ENCODE peak calls at places on chromosome 11, in five cellular contexts. N is H1, S is K562, W is HepG2, Y is HCT116. E is an unnamed sample. For H3K4me1, the result is how much of the 10 kb centered on the place peaks cover.

GRCh38 chr11:117839234-117839882 is 14.8 kb upstream of the FXYD2 start:
- DNase-seq in N (no peak), S (no peak), W (no peak), Y (no peak), E (no peak)

GRCh38 chr11:128628686-128629085 is 41.3 kb upstream of the ETS1 start:
- DNase-seq in N (no peak), S (no peak), W (no peak), Y (no peak), E (no peak)

GRCh38 chr11:128898580-128899344 is 7.6 kb downstream of the KCNJ5 start:
- DNase-seq in N (no peak), S (no peak), W (no peak), Y (no peak), E (no peak)

GRCh38 chr11:81634483-81634882 is 1099.2 kb downstream of the FAM181B start:
- DNase-seq in N (no peak), S (no peak), W (no peak), Y (no peak), E (no peak)

GRCh38 chr11:116446542-116446941 is 326.2 kb downstream of the BUD13 start:
- DNase-seq in N (no peak), S (no peak), W (no peak), Y (no peak), E (no peak)

GRCh38 chr11:61357233-61357893 is 4.3 kb downstream of the CYB561A3 start:
- DNase-seq in N (no peak), S (no peak), W (no peak), Y (no peak), E (no peak)

GRCh38 chr11:48017105-48017874 is 36.9 kb downstream of the PTPRJ start:
- DNase-seq in N (no peak), S (no peak), W (no peak), Y (no peak), E (no peak)

GRCh38 chr11:134911514-134912180 is 499.6 kb upstream of the B3GAT1 start:
- DNase-seq in N (no peak), S (no peak), W (no peak), Y (no peak), E (no peak)

GRCh38 chr11:134945993-134946392 is 534.0 kb upstream of the B3GAT1 start:
- DNase-seq in N (no peak), S (no peak), W (no peak), Y (no peak), E (no peak)

GRCh38 chr11:27388869-27389268 is 25.9 kb upstream of the CCDC34 start:
- DNase-seq in N (no peak), S (no peak), W (no peak), Y (no peak), E (no peak)

GRCh38 chr11:116400081-116400480 is 372.7 kb downstream of the BUD13 start:
- DNase-seq in N (no peak), S (no peak), W (peak), Y (no peak), E (no peak)

GRCh38 chr11:9095421-9095820 is 4.0 kb upstream of the SCUBE2 start:
- DNase-seq in N (no peak), S (no peak), W (no peak), Y (no peak), E (no peak)

GRCh38 chr11:130523609-130524008 is 75.2 kb downstream of the ADAMTS15 start:
- DNase-seq in N (no peak), S (no peak), W (no peak), Y (no peak), E (no peak)

GRCh38 chr11:78000193-78000592 is 5.7 kb upstream of the INTS4 start:
- DNase-seq in N (no peak), S (peak), W (peak), Y (peak), E (peak)

GRCh38 chr11:119120639-119121007 is 757 bp upstream of the HINFP start:
- DNase-seq in N (no peak), S (no peak), W (no peak), Y (no peak), E (no peak)

GRCh38 chr11:120302001-120302805 is 22.9 kb upstream of the TLCD5 start:
- DNase-seq in N (no peak), S (no peak), W (no peak), Y (no peak), E (no peak)

GRCh38 chr11:132858203-132858602 is 674.1 kb downstream of the OPCML start:
- DNase-seq in N (peak), S (no peak), W (no peak), Y (no peak), E (no peak)

GRCh38 chr11:38046571-38047135 is 1448.6 kb upstream of the RAG2 start:
- DNase-seq in N (no peak), S (no peak), W (no peak), Y (no peak), E (no peak)

GRCh38 chr11:77074626-77075221 is 8.0 kb downstream of the CAPN5 start:
- DNase-seq in N (no peak), S (no peak), W (no peak), Y (no peak), E (no peak)

GRCh38 chr11:101176381-101176780 is 46.8 kb upstream of the PGR start:
- DNase-seq in N (no peak), S (no peak), W (no peak), Y (no peak), E (no peak)

GRCh38 chr11:86069408-86070086 is 663 bp upstream of the PICALM start:
- DNase-seq in N (peak), S (peak), W (peak), Y (peak), E (peak)

GRCh38 chr11:8352090-8352489 is 88.4 kb upstream of the LMO1 start:
- DNase-seq in N (no peak), S (no peak), W (no peak), Y (no peak), E (no peak)

GRCh38 chr11:124481365-124482323 is 36.1 kb upstream of the OR8B8 start:
- DNase-seq in N (no peak), S (peak), W (peak), Y (no peak), E (no peak)

GRCh38 chr11:43905788-43906187 is 25.2 kb downstream of the ALKBH3 start:
- DNase-seq in N (no peak), S (no peak), W (no peak), Y (no peak), E (no peak)

DNA sequence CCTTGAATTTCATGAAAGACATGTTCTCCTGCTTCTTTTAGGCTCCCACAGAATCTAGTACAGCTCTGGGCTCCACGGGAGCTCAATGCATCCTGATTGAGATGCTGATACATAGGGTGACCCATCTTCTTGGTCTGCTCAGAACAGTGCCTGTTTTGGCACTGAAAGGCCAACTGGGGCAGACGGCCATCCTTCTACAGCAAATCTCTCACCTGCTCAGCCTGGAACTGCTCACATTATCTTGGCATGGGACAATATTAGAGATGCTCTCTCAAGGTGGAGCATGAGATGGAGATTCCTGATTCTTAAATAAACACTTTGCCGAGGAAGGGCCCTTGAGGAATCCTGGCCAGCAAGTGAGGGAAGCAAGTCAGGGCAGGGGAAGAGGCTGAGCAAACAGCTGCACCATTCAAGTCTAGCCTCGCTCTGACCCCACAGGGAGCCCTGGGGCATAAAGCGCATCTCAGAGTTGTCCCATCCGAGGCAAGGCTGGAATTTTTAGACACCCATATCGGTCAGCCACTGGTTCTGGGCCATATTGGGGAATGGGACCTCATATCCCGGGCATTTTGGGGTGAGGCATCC is 58.4 kb upstream of the CSNK2A3 start:
- DNase-seq in N (no peak), S (no peak), W (no peak), Y (no peak), E (no peak)
- TF ChIP-seq POLR2AphosphoS5 in N (no peak), S (no peak), W (no peak), Y (no peak), E (no peak)

DNA sequence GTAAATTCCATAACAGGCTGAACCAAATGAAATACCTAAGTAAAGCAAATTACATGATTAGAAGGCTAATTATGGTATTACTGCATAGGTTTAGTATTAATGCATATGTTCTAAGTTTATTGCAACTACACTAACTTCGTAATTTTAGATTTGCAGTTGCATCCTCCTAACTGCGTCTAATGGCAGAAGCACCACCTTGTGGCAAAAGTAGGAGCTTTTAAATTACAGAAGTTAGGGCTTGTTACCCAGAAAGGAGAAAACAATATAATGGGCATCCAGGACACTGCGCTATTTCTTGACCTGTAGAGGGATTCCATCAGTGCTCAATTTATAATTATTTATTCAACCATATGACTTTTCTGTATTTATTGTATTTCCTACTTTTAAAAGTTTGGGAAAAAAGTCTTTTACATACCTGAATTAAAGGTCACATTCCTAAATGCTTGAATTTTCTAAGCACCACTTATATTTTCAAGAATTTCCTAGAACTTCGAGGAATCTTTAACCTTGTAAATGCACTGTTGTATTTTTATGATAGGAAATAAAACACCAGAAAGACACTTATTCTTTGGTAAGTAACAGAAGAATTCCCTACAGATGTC is 16.3 kb upstream of the GPR83 start:
- DNase-seq in N (no peak), S (no peak), W (peak), Y (peak), E (no peak)
- TF ChIP-seq SIN3A in N (no peak), S (no peak), W (no peak), Y (no peak), E (no peak)

GRCh38 chr11:115219378-115219777 is 284.8 kb downstream of the CADM1 start:
- DNase-seq in N (no peak), S (no peak), W (no peak), Y (no peak), E (no peak)
- H3K4me1 ChIP-seq in N (under half), S (under half), W (under half), Y (under half), E (under half)

GRCh38 chr11:114149689-114150407 is 90.3 kb downstream of the ZBTB16 start:
- DNase-seq in N (no peak), S (no peak), W (no peak), Y (no peak), E (no peak)
- TF ChIP-seq POLR2AphosphoS5 in N (no peak), S (no peak), W (no peak), Y (no peak), E (no peak)

GRCh38 chr11:68841718-68842426 is at the start of gene CPT1A:
- DNase-seq in N (no peak), S (peak), W (no peak), Y (no peak), E (no peak)

GRCh38 chr11:68839953-68840641 is 1.6 kb downstream of the CPT1A start:
- DNase-seq in N (no peak), S (peak), W (no peak), Y (no peak), E (no peak)

GRCh38 chr11:68842427-68843051 is 823 bp upstream of the CPT1A start:
- DNase-seq in N (no peak), S (no peak), W (no peak), Y (no peak), E (no peak)

GRCh38 chr11:68839054-68839865 is 2.5 kb downstream of the CPT1A start:
- DNase-seq in N (peak), S (peak), W (peak), Y (peak), E (no peak)

DNA sequence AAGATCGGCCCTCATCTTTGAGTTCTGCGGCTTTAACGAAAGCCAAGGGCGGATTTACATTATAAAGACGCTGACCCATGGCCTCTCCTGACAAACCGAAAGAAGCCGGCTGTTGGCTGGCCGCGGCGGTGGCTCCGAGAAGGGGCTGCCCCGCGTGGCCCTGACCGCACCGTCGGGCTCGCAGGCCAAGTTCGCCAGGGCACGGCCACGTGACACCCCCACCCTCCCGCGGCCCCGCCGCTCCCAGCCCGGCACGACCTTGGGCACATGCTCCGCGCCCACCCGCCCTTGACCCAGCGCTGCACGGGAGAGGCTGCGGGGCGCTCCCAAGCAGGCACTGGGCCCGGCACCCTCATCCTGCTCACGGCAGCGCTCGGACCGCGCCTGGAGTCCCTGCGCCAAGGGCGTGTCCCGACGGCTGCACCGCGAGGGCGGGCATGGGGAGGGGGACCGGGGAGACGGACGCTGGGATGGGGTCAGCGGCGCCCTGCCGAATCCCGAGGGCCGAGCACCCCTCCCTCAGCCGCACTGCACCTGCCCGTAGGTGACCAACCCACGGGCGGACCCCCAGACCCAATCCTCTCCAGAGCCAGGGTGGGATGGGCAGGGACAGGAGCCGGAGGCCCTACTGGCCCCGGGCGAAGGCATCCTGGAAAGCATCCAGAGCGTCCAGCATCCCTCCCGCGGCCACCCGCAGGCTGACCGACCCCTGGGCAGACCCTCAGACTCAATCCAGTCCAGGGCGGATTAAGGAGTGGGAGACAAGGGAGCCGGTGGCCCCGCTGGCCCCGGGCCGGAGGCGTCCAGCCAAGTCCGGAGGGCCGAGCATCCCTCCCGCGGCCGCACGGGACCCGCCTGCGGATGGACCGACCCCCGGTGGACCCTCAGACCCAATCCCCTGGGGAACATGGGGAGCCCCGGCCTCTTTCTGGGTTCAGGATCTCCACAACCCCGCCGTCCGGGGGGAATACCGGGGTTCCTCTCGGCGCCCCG is 759 bp downstream of the CPT1A start:
- DNase-seq in N (no peak), S (peak), W (no peak), Y (no peak), E (no peak)
- TF ChIP-seq SIN3A in N (no peak), S (no peak), W (no peak), Y (no peak), E (peak)

GRCh38 chr11:12693075-12693473 is 18.9 kb downstream of the TEAD1 start:
- DNase-seq in N (no peak), S (no peak), W (no peak), Y (no peak), E (peak)

GRCh38 chr11:12694182-12694531 is 19.9 kb downstream of the TEAD1 start:
- DNase-seq in N (no peak), S (no peak), W (no peak), Y (no peak), E (no peak)

GRCh38 chr11:12691473-12691872 is 17.3 kb downstream of the TEAD1 start:
- DNase-seq in N (no peak), S (no peak), W (peak), Y (no peak), E (no peak)

GRCh38 chr11:12693485-12694181 is 19.4 kb downstream of the TEAD1 start:
- DNase-seq in N (no peak), S (no peak), W (peak), Y (peak), E (peak)

DNA sequence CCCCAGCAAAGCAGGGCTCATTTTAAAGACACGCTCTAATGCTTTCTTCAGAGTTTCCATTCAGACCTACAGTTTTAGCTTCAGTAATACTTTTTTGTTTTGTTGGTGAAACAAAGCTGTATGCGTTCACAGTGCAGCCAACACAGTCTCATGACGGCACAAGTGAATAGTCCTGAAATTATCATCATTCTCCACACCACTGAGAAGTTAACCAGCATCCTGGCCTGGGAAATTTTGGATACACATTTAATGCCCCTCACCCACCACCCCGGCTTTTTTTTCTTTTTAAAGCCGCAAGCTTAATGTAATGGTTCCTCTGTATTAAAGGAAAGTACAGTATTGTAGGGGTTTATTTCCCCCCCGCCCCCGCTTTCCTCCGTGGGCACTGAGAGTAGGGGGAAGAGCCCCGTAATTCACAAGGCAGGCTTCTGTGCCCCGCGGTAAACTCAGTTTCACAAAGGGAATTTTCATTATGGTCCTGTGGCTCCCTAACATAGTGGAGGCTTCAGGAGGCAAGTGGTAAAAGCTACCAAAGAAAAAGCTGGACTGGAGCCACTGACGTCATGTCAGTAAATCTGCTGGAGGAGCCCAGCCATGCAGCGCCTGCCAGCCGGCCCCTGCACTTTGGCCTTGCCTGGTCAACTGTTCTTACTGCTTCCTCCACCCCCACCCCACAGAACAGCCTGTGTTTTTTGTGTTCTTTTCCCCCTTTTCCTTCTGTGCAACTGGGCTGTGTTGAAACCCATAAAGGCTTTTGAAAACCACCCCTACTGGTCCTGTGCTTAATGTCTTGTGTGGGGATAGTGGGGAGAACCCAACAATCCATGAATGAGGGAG is 18.2 kb downstream of the TEAD1 start:
- DNase-seq in N (no peak), S (no peak), W (peak), Y (peak), E (peak)
- H3K4me1 ChIP-seq in N (under half), S (under half), W (half or more), Y (half or more), E (half or more)

DNA sequence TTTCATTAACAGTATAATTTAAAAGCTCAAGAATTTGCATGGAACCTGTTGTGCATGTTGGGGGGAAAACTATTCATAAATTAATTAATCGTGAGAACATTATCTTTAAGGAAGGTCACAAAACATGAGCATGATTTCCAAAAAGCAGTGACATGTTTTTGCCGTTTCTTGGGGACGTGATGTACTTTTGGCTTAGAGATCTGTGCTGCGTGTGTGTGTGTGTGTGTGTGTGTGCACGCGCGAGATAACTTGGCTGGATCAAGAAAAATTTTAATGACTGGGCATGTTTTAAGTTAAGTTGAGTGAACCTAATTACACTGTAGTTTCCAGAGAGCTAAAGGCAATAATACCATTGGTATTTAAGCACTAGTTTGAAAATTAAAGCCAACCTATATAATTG is 51.4 kb downstream of the ZBTB16 start:
- DNase-seq in N (no peak), S (no peak), W (no peak), Y (no peak), E (no peak)
- TF ChIP-seq POLR2AphosphoS5 in N (no peak), S (no peak), W (no peak), Y (no peak), E (no peak)

E was measured in Panc1.